ENCODE peak calls at places on chromosomes 7 and 10, in eight cellular contexts. One of them, this sample, is unnamed.

GRCh38 chr10:71713135-71714040 is 6.2 kb downstream of the C10orf105 start:
- DNase-seq in BE2C: peak; percentile 30
- DNase-seq in psoas muscle: peak; percentile 88
- DNase-seq in small intestine: no peak
- DNase-seq in IMR-90: peak; percentile 80
- DNase-seq in GM23248: peak; percentile 98
- DNase-seq in CD4-positive, alpha-beta memory T cell: no peak
- DNase-seq in stomach: peak; percentile 65
- DNase-seq in this sample: no peak

GRCh38 chr10:131437556-131438465 is 126.3 kb upstream of the TCERG1L start:
- DNase-seq in BE2C: no peak
- DNase-seq in psoas muscle: no peak
- DNase-seq in small intestine: no peak
- DNase-seq in IMR-90: no peak
- DNase-seq in GM23248: no peak
- DNase-seq in CD4-positive, alpha-beta memory T cell: no peak
- DNase-seq in stomach: no peak
- DNase-seq in this sample: no peak

GRCh38 chr7:80924090-80924489 is 5.2 kb upstream of the SEMA3C start:
- DNase-seq in BE2C: no peak
- DNase-seq in psoas muscle: no peak
- DNase-seq in small intestine: peak; percentile 32
- DNase-seq in IMR-90: no peak
- DNase-seq in GM23248: no peak
- DNase-seq in CD4-positive, alpha-beta memory T cell: no peak
- DNase-seq in stomach: no peak
- DNase-seq in this sample: no peak

GRCh38 chr10:129031233-129032150 is 435.5 kb upstream of the MGMT start:
- DNase-seq in BE2C: peak; percentile 77
- DNase-seq in psoas muscle: peak; percentile 60
- DNase-seq in small intestine: peak; percentile 38
- DNase-seq in IMR-90: peak; percentile 12
- DNase-seq in GM23248: peak; percentile 67
- DNase-seq in CD4-positive, alpha-beta memory T cell: peak; percentile 47
- DNase-seq in stomach: peak; percentile 45
- DNase-seq in this sample: peak; percentile 9

GRCh38 chr10:71077796-71078453 is 134.4 kb upstream of the UNC5B start:
- DNase-seq in BE2C: no peak
- DNase-seq in psoas muscle: no peak
- DNase-seq in small intestine: no peak
- DNase-seq in IMR-90: no peak
- DNase-seq in GM23248: no peak
- DNase-seq in CD4-positive, alpha-beta memory T cell: no peak
- DNase-seq in stomach: no peak
- DNase-seq in this sample: no peak

GRCh38 chr10:102246261-102246660 is 929 bp downstream of the GBF1 start:
- DNase-seq in BE2C: no peak
- DNase-seq in psoas muscle: no peak
- DNase-seq in small intestine: peak; percentile 27
- DNase-seq in IMR-90: peak; percentile 56
- DNase-seq in GM23248: peak; percentile 64
- DNase-seq in CD4-positive, alpha-beta memory T cell: no peak
- DNase-seq in stomach: no peak
- DNase-seq in this sample: no peak

GRCh38 chr10:123323884-123324283 is 169.7 kb downstream of the BUB3 start:
- DNase-seq in BE2C: no peak
- DNase-seq in psoas muscle: no peak
- DNase-seq in small intestine: no peak
- DNase-seq in IMR-90: no peak
- DNase-seq in GM23248: no peak
- DNase-seq in CD4-positive, alpha-beta memory T cell: no peak
- DNase-seq in stomach: no peak
- DNase-seq in this sample: no peak

GRCh38 chr10:23826399-23826798 is 382.5 kb upstream of the KIAA1217 start:
- DNase-seq in BE2C: no peak
- DNase-seq in psoas muscle: no peak
- DNase-seq in small intestine: no peak
- DNase-seq in IMR-90: no peak
- DNase-seq in GM23248: peak; percentile 47
- DNase-seq in CD4-positive, alpha-beta memory T cell: no peak
- DNase-seq in stomach: no peak
- DNase-seq in this sample: no peak

GRCh38 chr10:80459047-80459865 is 5.1 kb downstream of the TSPAN14 start:
- DNase-seq in BE2C: peak; percentile 37
- DNase-seq in psoas muscle: peak; percentile 53
- DNase-seq in small intestine: peak; percentile 74
- DNase-seq in IMR-90: no peak
- DNase-seq in GM23248: peak; percentile 84
- DNase-seq in CD4-positive, alpha-beta memory T cell: peak; percentile 51
- DNase-seq in stomach: peak; percentile 75
- DNase-seq in this sample: peak; percentile 74

GRCh38 chr7:157613575-157614322 is 276.9 kb downstream of the DNAJB6 start:
- DNase-seq in BE2C: no peak
- DNase-seq in psoas muscle: no peak
- DNase-seq in small intestine: no peak
- DNase-seq in IMR-90: no peak
- DNase-seq in GM23248: no peak
- DNase-seq in CD4-positive, alpha-beta memory T cell: no peak
- DNase-seq in stomach: no peak
- DNase-seq in this sample: no peak

GRCh38 chr10:99234067-99234738 is 1.4 kb downstream of the HPSE2 start:
- DNase-seq in BE2C: no peak
- DNase-seq in psoas muscle: peak; percentile 42
- DNase-seq in small intestine: peak; percentile 18
- DNase-seq in IMR-90: peak; percentile 31
- DNase-seq in GM23248: peak; percentile 77
- DNase-seq in CD4-positive, alpha-beta memory T cell: peak; percentile 4
- DNase-seq in stomach: peak; percentile 55
- DNase-seq in this sample: peak; percentile 88

GRCh38 chr7:91569702-91570457 is 305.6 kb downstream of the FZD1 start:
- DNase-seq in BE2C: no peak
- DNase-seq in psoas muscle: no peak
- DNase-seq in small intestine: no peak
- DNase-seq in IMR-90: no peak
- DNase-seq in GM23248: peak; percentile 39
- DNase-seq in CD4-positive, alpha-beta memory T cell: no peak
- DNase-seq in stomach: no peak
- DNase-seq in this sample: no peak

GRCh38 chr7:1839701-1840100 is 169.6 kb downstream of the ELFN1 start:
- DNase-seq in BE2C: peak; percentile 12
- DNase-seq in psoas muscle: peak; percentile 7
- DNase-seq in small intestine: no peak
- DNase-seq in IMR-90: no peak
- DNase-seq in GM23248: no peak
- DNase-seq in CD4-positive, alpha-beta memory T cell: no peak
- DNase-seq in stomach: no peak
- DNase-seq in this sample: no peak

GRCh38 chr10:70774810-70775678 is 10.1 kb downstream of the TBATA start:
- DNase-seq in BE2C: no peak
- DNase-seq in psoas muscle: no peak
- DNase-seq in small intestine: no peak
- DNase-seq in IMR-90: no peak
- DNase-seq in GM23248: no peak
- DNase-seq in CD4-positive, alpha-beta memory T cell: no peak
- DNase-seq in stomach: peak; percentile 82
- DNase-seq in this sample: no peak

GRCh38 chr7:38006559-38006958 is 86.1 kb downstream of the EPDR1 start:
- DNase-seq in BE2C: no peak
- DNase-seq in psoas muscle: no peak
- DNase-seq in small intestine: no peak
- DNase-seq in IMR-90: no peak
- DNase-seq in GM23248: no peak
- DNase-seq in CD4-positive, alpha-beta memory T cell: no peak
- DNase-seq in stomach: no peak
- DNase-seq in this sample: no peak

GRCh38 chr7:150369740-150370501 is 1.3 kb downstream of the REPIN1 start:
- DNase-seq in BE2C: no peak
- DNase-seq in psoas muscle: no peak
- DNase-seq in small intestine: no peak
- DNase-seq in IMR-90: no peak
- DNase-seq in GM23248: peak; percentile 30
- DNase-seq in CD4-positive, alpha-beta memory T cell: no peak
- DNase-seq in stomach: no peak
- DNase-seq in this sample: no peak

GRCh38 chr10:14470920-14471319 is 140.2 kb upstream of the FRMD4A start:
- DNase-seq in BE2C: no peak
- DNase-seq in psoas muscle: no peak
- DNase-seq in small intestine: no peak
- DNase-seq in IMR-90: no peak
- DNase-seq in GM23248: no peak
- DNase-seq in CD4-positive, alpha-beta memory T cell: no peak
- DNase-seq in stomach: no peak
- DNase-seq in this sample: no peak
- H3K27me3 ChIP-seq in BE2C: peaks cover 13% of the 10 kb centered on the region
- H3K27me3 ChIP-seq in psoas muscle: no peaks in the 10 kb centered on the region
- H3K27me3 ChIP-seq in small intestine: no peaks in the 10 kb centered on the region
- H3K27me3 ChIP-seq in IMR-90: peaks cover 3% of the 10 kb centered on the region
- H3K27me3 ChIP-seq in GM23248: peaks cover 70% of the 10 kb centered on the region
- H3K27me3 ChIP-seq in CD4-positive, alpha-beta memory T cell: no peaks in the 10 kb centered on the region
- H3K27me3 ChIP-seq in stomach: no peaks in the 10 kb centered on the region
- H3K27me3 ChIP-seq in this sample: no peaks in the 10 kb centered on the region

GRCh38 chr10:88899886-88900285 is 19.8 kb downstream of the STAMBPL1 start:
- DNase-seq in BE2C: no peak
- DNase-seq in psoas muscle: no peak
- DNase-seq in small intestine: no peak
- DNase-seq in IMR-90: no peak
- DNase-seq in GM23248: no peak
- DNase-seq in CD4-positive, alpha-beta memory T cell: no peak
- DNase-seq in stomach: no peak
- DNase-seq in this sample: no peak

GRCh38 chr10:88897019-88897853 is 17.2 kb downstream of the STAMBPL1 start:
- DNase-seq in BE2C: no peak
- DNase-seq in psoas muscle: no peak
- DNase-seq in small intestine: peak; percentile 73
- DNase-seq in IMR-90: no peak
- DNase-seq in GM23248: peak; percentile 60
- DNase-seq in CD4-positive, alpha-beta memory T cell: no peak
- DNase-seq in stomach: no peak
- DNase-seq in this sample: no peak

GRCh38 chr10:88896336-88897018 is 16.4 kb downstream of the STAMBPL1 start:
- DNase-seq in BE2C: no peak
- DNase-seq in psoas muscle: no peak
- DNase-seq in small intestine: peak; percentile 92
- DNase-seq in IMR-90: no peak
- DNase-seq in GM23248: no peak
- DNase-seq in CD4-positive, alpha-beta memory T cell: no peak
- DNase-seq in stomach: no peak
- DNase-seq in this sample: no peak

GRCh38 chr10:88901206-88901605 is 21.2 kb downstream of the STAMBPL1 start:
- DNase-seq in BE2C: no peak
- DNase-seq in psoas muscle: no peak
- DNase-seq in small intestine: peak; percentile 49
- DNase-seq in IMR-90: no peak
- DNase-seq in GM23248: no peak
- DNase-seq in CD4-positive, alpha-beta memory T cell: no peak
- DNase-seq in stomach: no peak
- DNase-seq in this sample: no peak

GRCh38 chr10:88898727-88899126 is 18.7 kb downstream of the STAMBPL1 start:
- DNase-seq in BE2C: no peak
- DNase-seq in psoas muscle: no peak
- DNase-seq in small intestine: no peak
- DNase-seq in IMR-90: no peak
- DNase-seq in GM23248: no peak
- DNase-seq in CD4-positive, alpha-beta memory T cell: no peak
- DNase-seq in stomach: no peak
- DNase-seq in this sample: peak; percentile 20
- H3K4me3 ChIP-seq in BE2C: no peak overlapping the region
- H3K4me3 ChIP-seq in psoas muscle: no peak overlapping the region
- H3K4me3 ChIP-seq in small intestine: no peak overlapping the region
- H3K4me3 ChIP-seq in IMR-90: no peak overlapping the region
- H3K4me3 ChIP-seq in GM23248: no peak overlapping the region
- H3K4me3 ChIP-seq in CD4-positive, alpha-beta memory T cell: no peak overlapping the region
- H3K4me3 ChIP-seq in stomach: no peak overlapping the region
- H3K4me3 ChIP-seq in this sample: peak overlapping the region; percentile 16

GRCh38 chr10:10774416-10774815 is 243.3 kb upstream of the CELF2 start:
- DNase-seq in BE2C: no peak
- DNase-seq in psoas muscle: no peak
- DNase-seq in small intestine: no peak
- DNase-seq in IMR-90: no peak
- DNase-seq in GM23248: no peak
- DNase-seq in CD4-positive, alpha-beta memory T cell: no peak
- DNase-seq in stomach: no peak
- DNase-seq in this sample: no peak

GRCh38 chr10:10777279-10777678 is 240.4 kb upstream of the CELF2 start:
- DNase-seq in BE2C: no peak
- DNase-seq in psoas muscle: no peak
- DNase-seq in small intestine: no peak
- DNase-seq in IMR-90: no peak
- DNase-seq in GM23248: no peak
- DNase-seq in CD4-positive, alpha-beta memory T cell: no peak
- DNase-seq in stomach: no peak
- DNase-seq in this sample: no peak

GRCh38 chr10:10778959-10779358 is 238.7 kb upstream of the CELF2 start:
- DNase-seq in BE2C: no peak
- DNase-seq in psoas muscle: no peak
- DNase-seq in small intestine: no peak
- DNase-seq in IMR-90: peak; percentile 47
- DNase-seq in GM23248: peak; percentile 59
- DNase-seq in CD4-positive, alpha-beta memory T cell: no peak
- DNase-seq in stomach: no peak
- DNase-seq in this sample: no peak

GRCh38 chr10:10777723-10778122 is 239.9 kb upstream of the CELF2 start:
- DNase-seq in BE2C: no peak
- DNase-seq in psoas muscle: no peak
- DNase-seq in small intestine: no peak
- DNase-seq in IMR-90: no peak
- DNase-seq in GM23248: no peak
- DNase-seq in CD4-positive, alpha-beta memory T cell: no peak
- DNase-seq in stomach: no peak
- DNase-seq in this sample: no peak

GRCh38 chr10:10776363-10776762 is 241.3 kb upstream of the CELF2 start:
- DNase-seq in BE2C: no peak
- DNase-seq in psoas muscle: no peak
- DNase-seq in small intestine: no peak
- DNase-seq in IMR-90: no peak
- DNase-seq in GM23248: no peak
- DNase-seq in CD4-positive, alpha-beta memory T cell: no peak
- DNase-seq in stomach: no peak
- DNase-seq in this sample: no peak
- H3K27me3 ChIP-seq in BE2C: no peaks in the 10 kb centered on the region
- H3K27me3 ChIP-seq in psoas muscle: no peaks in the 10 kb centered on the region
- H3K27me3 ChIP-seq in small intestine: no peaks in the 10 kb centered on the region
- H3K27me3 ChIP-seq in IMR-90: no peaks in the 10 kb centered on the region
- H3K27me3 ChIP-seq in GM23248: no peaks in the 10 kb centered on the region
- H3K27me3 ChIP-seq in CD4-positive, alpha-beta memory T cell: no peaks in the 10 kb centered on the region
- H3K27me3 ChIP-seq in stomach: no peaks in the 10 kb centered on the region
- H3K27me3 ChIP-seq in this sample: no peaks in the 10 kb centered on the region

DNA sequence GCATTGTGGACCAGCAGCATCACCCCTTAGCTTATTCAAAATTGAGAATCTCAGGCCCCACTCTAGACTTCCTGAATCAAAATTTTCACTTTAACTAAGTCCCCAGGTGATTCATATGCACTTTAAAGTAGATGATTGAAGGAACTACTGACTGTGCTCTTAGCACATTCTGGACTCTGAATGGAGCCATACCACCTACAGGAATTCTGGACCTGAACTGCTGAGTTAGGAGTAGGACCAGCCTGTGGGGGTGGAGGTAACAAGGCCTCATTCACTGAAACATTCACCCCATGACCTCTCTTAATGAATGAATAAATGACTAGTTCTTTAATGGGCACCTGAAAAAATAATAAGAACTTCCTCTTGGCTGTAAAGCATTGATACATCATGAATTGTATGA is 7.3 kb downstream of the PDK4 start:
- DNase-seq in BE2C: no peak
- DNase-seq in psoas muscle: no peak
- DNase-seq in small intestine: no peak
- DNase-seq in IMR-90: no peak
- DNase-seq in GM23248: no peak
- DNase-seq in CD4-positive, alpha-beta memory T cell: no peak
- DNase-seq in stomach: no peak
- DNase-seq in this sample: no peak
- H3K4me3 ChIP-seq in BE2C: no peak overlapping the region
- H3K4me3 ChIP-seq in psoas muscle: peak overlapping the region; percentile 13
- H3K4me3 ChIP-seq in small intestine: no peak overlapping the region
- H3K4me3 ChIP-seq in IMR-90: no peak overlapping the region
- H3K4me3 ChIP-seq in GM23248: no peak overlapping the region
- H3K4me3 ChIP-seq in CD4-positive, alpha-beta memory T cell: no peak overlapping the region
- H3K4me3 ChIP-seq in stomach: peak overlapping the region; percentile 79
- H3K4me3 ChIP-seq in this sample: no peak overlapping the region